ENCODE peak calls at places on chromosomes 2 and 18, in nine cellular contexts. W is PC-9, L is astrocyte, N is neural progenitor cell, Z is GM23248, J is mammary epithelial cell, E is fibroblast of lung, D is MM.1S, B is K562. X is an unnamed sample. For H4K20me1, the result is how much of the 10 kb centered on the place peaks cover.

GRCh38 chr2:2665834-2666133 is 334.7 kb upstream of the MYT1L start:
- DNase-seq in W (no peak), L (no peak), N (no peak), Z (no peak), J (no peak), E (no peak), D (no peak), B (no peak), X (no peak)

GRCh38 chr2:130797493-130798435 is 39.0 kb upstream of the ARHGEF4 start:
- DNase-seq in W (peak), L (peak), N (peak), Z (peak), J (peak), E (peak), D (peak), B (peak), X (peak)

GRCh38 chr2:146844226-146844990 is 1000.4 kb upstream of the ACVR2A start:
- DNase-seq in W (no peak), L (no peak), N (no peak), Z (peak), J (peak), E (no peak), D (no peak), B (no peak), X (peak)

GRCh38 chr2:172792711-172793110 is 57.1 kb downstream of the RAPGEF4 start:
- DNase-seq in W (no peak), L (peak), N (no peak), Z (peak), J (peak), E (peak), D (no peak), B (no peak), X (no peak)

GRCh38 chr18:51066273-51066672 is 36.3 kb downstream of the SMAD4 start:
- DNase-seq in W (no peak), L (peak), N (no peak), Z (peak), J (no peak), E (peak), D (no peak), B (no peak), X (no peak)

GRCh38 chr2:241460631-241461030 is 47.8 kb downstream of the STK25 start:
- DNase-seq in W (no peak), L (no peak), N (no peak), Z (no peak), J (no peak), E (no peak), D (no peak), B (no peak), X (no peak)

GRCh38 chr18:33951031-33951430 is 273.7 kb downstream of the NOL4 start:
- DNase-seq in W (no peak), L (peak), N (no peak), Z (no peak), J (no peak), E (peak), D (no peak), B (no peak), X (no peak)

GRCh38 chr2:86584164-86584913 is 21.1 kb upstream of the CHMP3 start:
- DNase-seq in W (no peak), L (peak), N (no peak), Z (peak), J (peak), E (peak), D (peak), B (no peak), X (peak)

GRCh38 chr2:96099861-96100798 is 16.2 kb downstream of the ADRA2B start:
- DNase-seq in W (no peak), L (no peak), N (no peak), Z (no peak), J (peak), E (no peak), D (no peak), B (no peak), X (no peak)
- TF ChIP-seq EZH2 in W (no peak), L (no peak), N (no peak), Z (no peak), J (no peak), E (no peak), D (no peak), B (no peak), X (no peak)

GRCh38 chr18:8713691-8714090 is 8.3 kb downstream of the MTCL1 start:
- DNase-seq in W (no peak), L (no peak), N (no peak), Z (no peak), J (no peak), E (no peak), D (no peak), B (no peak), X (no peak)

GRCh38 chr18:8707946-8708345 is 2.6 kb downstream of the MTCL1 start:
- DNase-seq in W (no peak), L (no peak), N (no peak), Z (no peak), J (no peak), E (no peak), D (no peak), B (no peak), X (no peak)

GRCh38 chr18:8709248-8710059 is 4.1 kb downstream of the MTCL1 start:
- DNase-seq in W (no peak), L (peak), N (no peak), Z (no peak), J (no peak), E (peak), D (no peak), B (no peak), X (no peak)

GRCh38 chr18:8708670-8709069 is 3.3 kb downstream of the MTCL1 start:
- DNase-seq in W (no peak), L (no peak), N (no peak), Z (no peak), J (no peak), E (no peak), D (no peak), B (no peak), X (no peak)

DNA sequence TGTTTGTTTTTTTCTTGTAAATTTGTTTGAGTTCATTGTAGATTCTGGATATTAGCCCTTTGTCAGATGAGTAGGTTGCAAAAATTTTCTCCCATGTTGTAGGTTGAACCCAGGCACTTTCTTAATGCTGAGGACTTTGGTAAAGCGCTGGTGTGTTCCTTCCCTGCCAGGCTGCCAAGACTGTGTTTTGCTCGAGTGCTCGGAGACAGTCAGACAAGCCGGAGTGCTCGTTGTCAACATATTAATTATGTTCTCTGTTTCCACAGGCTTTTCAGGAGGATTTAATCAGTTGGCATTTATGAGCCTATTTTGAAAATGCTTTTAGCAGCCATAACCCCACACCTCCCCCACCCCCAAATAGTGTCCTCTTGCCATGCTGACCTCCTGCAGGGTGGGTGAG is 6.4 kb downstream of the MTCL1 start:
- DNase-seq in W (no peak), L (no peak), N (no peak), Z (no peak), J (no peak), E (no peak), D (no peak), B (no peak), X (no peak)
- H4K20me1 ChIP-seq in W (under half), L (half or more), N (under half), Z (under half), J (under half), E (under half), D (under half), B (under half), X (under half)

GRCh38 chr18:79395761-79396404 is at the start of gene NFATC1:
- DNase-seq in W (no peak), L (peak), N (peak), Z (peak), J (peak), E (peak), D (no peak), B (peak), X (peak)
- TF ChIP-seq EZH2 in W (no peak), L (peak), N (no peak), Z (no peak), J (no peak), E (no peak), D (no peak), B (no peak), X (no peak)

DNA sequence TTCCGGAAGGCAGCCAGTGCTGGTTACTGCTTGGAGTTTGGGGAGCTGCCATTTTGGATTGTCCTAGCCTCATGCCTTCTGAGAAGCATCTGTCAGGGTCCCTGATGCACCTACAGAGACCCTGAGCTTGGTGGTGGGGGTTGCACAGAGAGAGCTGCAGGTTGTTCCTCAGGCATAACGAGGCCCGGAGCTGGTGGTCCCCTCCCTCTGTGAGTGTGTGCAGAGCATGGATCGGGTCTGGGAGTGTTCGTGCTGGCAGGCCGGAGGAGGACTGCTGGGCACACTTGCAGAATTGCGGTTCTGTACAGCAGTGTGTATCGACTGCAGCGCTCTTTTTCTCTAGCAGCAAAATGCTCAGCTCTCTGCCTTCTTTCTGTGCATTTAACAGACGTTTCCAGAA is 7.8 kb downstream of the HPCAL1 start:
- DNase-seq in W (no peak), L (no peak), N (no peak), Z (no peak), J (no peak), E (no peak), D (no peak), B (no peak), X (no peak)
- H4K20me1 ChIP-seq in W (half or more), L (half or more), N (under half), Z (under half), J (under half), E (under half), D (under half), B (under half), X (half or more)

GRCh38 chr2:73203055-73203681 is 794 bp downstream of the NOTO start:
- DNase-seq in W (no peak), L (no peak), N (peak), Z (no peak), J (no peak), E (peak), D (no peak), B (no peak), X (no peak)

GRCh38 chr2:73205611-73206010 is 3.2 kb downstream of the NOTO start:
- DNase-seq in W (no peak), L (peak), N (no peak), Z (no peak), J (no peak), E (peak), D (no peak), B (no peak), X (no peak)

GRCh38 chr2:73208258-73208657 is 5.8 kb upstream of the SMYD5 start:
- DNase-seq in W (no peak), L (no peak), N (no peak), Z (no peak), J (no peak), E (no peak), D (no peak), B (no peak), X (no peak)

GRCh38 chr2:73197579-73197978 is 4.8 kb upstream of the NOTO start:
- DNase-seq in W (no peak), L (no peak), N (no peak), Z (no peak), J (peak), E (no peak), D (no peak), B (no peak), X (no peak)

DNA sequence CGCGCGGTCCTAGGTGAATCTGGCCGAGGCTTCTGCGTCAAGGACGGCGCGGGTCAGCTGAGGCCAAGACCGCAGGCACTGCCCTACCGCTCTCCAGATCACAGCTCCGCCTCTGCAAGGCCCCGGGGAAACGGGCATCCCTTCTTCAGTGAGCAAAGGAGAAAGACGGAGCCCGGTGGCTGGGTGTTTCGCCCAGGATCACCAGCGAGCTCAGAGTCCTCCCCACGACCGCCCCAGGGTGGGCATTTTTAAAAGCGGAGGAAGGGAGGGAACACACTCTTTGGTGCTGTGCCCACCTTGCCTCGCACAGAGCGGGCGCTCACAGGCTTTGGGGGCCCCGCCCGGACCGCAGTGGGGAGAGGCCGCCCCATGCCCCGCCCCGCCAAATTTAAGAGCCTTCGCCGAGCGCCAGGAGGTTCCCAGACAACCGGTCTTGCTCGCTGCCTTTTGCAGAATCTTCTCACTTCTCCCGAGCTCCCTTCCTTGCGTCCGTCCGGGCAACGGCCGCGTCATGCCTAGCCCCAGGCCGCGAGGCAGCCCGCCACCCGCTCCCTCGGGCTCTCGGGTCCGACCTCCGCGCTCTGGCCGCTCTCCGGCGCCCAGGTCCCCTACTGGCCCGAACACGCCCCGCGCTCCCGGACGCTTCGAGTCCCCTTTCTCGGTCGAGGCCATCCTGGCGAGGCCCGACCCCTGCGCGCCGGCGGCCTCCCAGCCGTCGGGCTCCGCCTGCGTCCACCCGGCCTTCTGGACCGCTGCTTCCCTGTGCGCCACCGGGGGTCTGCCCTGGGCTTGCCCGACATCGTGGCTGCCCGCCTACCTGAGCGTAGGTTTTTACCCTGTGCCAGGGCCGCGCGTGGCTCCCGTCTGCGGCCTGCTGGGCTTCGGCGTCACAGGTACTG is at the start of gene NOTO:
- DNase-seq in W (no peak), L (no peak), N (peak), Z (peak), J (peak), E (no peak), D (no peak), B (no peak), X (no peak)
- TF ChIP-seq EZH2 in W (no peak), L (peak), N (peak), Z (peak), J (peak), E (no peak), D (no peak), B (no peak), X (peak)

GRCh38 chr2:101725515-101726192 is 28.1 kb downstream of the MAP4K4 start:
- DNase-seq in W (no peak), L (no peak), N (peak), Z (peak), J (no peak), E (no peak), D (no peak), B (peak), X (peak)

GRCh38 chr2:101724113-101724450 is 26.6 kb downstream of the MAP4K4 start:
- DNase-seq in W (no peak), L (no peak), N (no peak), Z (no peak), J (no peak), E (no peak), D (no peak), B (no peak), X (no peak)

GRCh38 chr2:101725038-101725437 is 27.5 kb downstream of the MAP4K4 start:
- DNase-seq in W (no peak), L (no peak), N (no peak), Z (no peak), J (no peak), E (no peak), D (no peak), B (no peak), X (no peak)

GRCh38 chr2:101722878-101723277 is 25.4 kb downstream of the MAP4K4 start:
- DNase-seq in W (no peak), L (no peak), N (no peak), Z (no peak), J (no peak), E (no peak), D (no peak), B (no peak), X (no peak)

DNA sequence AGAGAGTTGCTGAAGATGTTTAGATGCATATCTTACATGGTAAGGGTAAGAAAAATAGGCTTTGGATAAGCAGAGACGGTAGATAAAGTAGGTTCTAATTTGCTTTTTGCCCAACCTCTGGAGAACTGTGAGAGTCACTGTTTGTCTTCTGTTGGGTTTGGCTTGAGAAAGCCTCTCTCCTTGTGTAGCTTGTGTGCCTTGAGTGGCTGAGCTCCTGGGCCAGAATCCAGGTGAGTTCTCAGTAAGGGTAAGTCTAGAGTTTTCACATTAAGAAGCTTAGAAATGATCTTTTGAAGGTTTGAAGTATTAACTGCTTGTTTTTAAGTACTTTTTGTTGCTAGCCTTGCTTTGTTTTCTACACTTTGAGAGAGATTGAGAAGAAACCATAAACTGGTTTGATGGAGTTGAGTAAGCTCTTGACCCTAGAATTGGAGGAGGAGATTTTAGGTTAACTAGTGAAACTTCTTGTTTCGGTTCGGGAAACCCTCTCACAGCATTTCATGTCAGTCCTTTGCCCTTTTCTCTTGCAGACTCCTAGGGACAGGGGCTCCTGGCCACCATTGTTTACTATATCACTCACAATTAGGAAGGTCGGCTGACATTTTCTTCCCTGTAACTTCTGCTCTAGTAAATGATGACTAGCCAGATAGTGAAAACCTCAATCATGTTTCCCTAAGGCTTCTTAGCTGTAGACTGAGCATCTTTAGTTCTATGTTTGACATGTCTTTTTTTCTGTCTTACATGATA is 26.0 kb downstream of the MAP4K4 start:
- DNase-seq in W (no peak), L (no peak), N (no peak), Z (no peak), J (no peak), E (no peak), D (no peak), B (no peak), X (no peak)
- H4K20me1 ChIP-seq in W (half or more), L (half or more), N (half or more), Z (half or more), J (under half), E (under half), D (under half), B (under half), X (half or more)

DNA sequence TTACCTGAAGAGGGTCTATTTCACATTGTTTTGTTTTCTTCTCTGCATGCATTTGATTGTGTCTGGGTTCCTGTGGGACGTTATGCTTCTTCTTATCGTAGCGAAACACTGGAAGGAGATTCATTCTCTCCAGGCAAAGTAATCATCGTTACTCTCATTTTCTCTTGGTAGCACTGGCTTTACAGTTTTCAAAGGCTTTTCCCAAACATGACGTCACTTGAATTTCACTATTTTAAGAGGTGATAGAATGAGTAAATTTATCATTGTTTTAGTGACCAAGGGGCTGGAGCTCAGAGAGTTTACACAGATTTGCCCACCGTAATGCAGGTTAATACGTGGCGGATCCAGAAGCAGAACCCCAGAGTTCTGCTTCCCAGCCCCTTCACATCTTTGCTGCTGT is 391.4 kb downstream of the DCDC2C start:
- DNase-seq in W (no peak), L (no peak), N (no peak), Z (no peak), J (no peak), E (no peak), D (no peak), B (no peak), X (no peak)
- TF ChIP-seq EZH2 in W (no peak), L (no peak), N (no peak), Z (no peak), J (no peak), E (no peak), D (no peak), B (no peak), X (no peak)